ENCODE peak calls at places on chromosomes 13 and 19, in seven cellular contexts. V is T1000; T is progenitor cell of endocrine pancreas; K is RWPE1; U is activated gamma-delta T cell treated with anti-CD3 and anti-CD28 coated beads, Interleukin-2, amount 50 U/mL, for 16 hours; H is HEK293T; R is aorta. E is an unnamed sample.

GRCh38 chr19:48741222-48741999 is 1.0 kb upstream of the RASIP1 start:
- DNase-seq in V (no peak), T (no peak), K (peak), U (no peak), H (peak), R (no peak), E (no peak)

GRCh38 chr19:42402376-42403116 is 12.4 kb upstream of the CNFN start:
- DNase-seq in V (no peak), T (no peak), K (no peak), U (no peak), H (no peak), R (no peak), E (no peak)

GRCh38 chr19:43780706-43781525 is at the start of gene KCNN4:
- DNase-seq in V (peak), T (no peak), K (peak), U (peak), H (no peak), R (peak), E (peak)

GRCh38 chr19:11405846-11406643 is 13.1 kb downstream of the RGL3 start:
- DNase-seq in V (no peak), T (no peak), K (no peak), U (no peak), H (no peak), R (peak), E (no peak)

GRCh38 chr19:4229179-4229931 is at the start of gene EBI3:
- DNase-seq in V (peak), T (peak), K (no peak), U (peak), H (no peak), R (no peak), E (no peak)

GRCh38 chr19:49933643-49934042 is 4.3 kb upstream of the NUP62 start:
- DNase-seq in V (no peak), T (no peak), K (no peak), U (no peak), H (no peak), R (peak), E (no peak)

GRCh38 chr19:46287585-46287984 is 9.3 kb upstream of the HIF3A start:
- DNase-seq in V (no peak), T (no peak), K (no peak), U (no peak), H (no peak), R (no peak), E (no peak)

GRCh38 chr13:51935326-51936171 is 73.8 kb downstream of the CCDC70 start:
- DNase-seq in V (no peak), T (peak), K (peak), U (no peak), H (peak), R (no peak), E (no peak)

GRCh38 chr13:77319536-77319935 is 7.4 kb downstream of the MYCBP2 start:
- DNase-seq in V (no peak), T (no peak), K (no peak), U (no peak), H (no peak), R (no peak), E (no peak)

GRCh38 chr13:101493541-101493940 is 41.1 kb downstream of the ITGBL1 start:
- DNase-seq in V (no peak), T (no peak), K (no peak), U (no peak), H (no peak), R (no peak), E (no peak)

GRCh38 chr13:50387124-50387581 is 371.9 kb downstream of the KCNRG start:
- DNase-seq in V (no peak), T (no peak), K (no peak), U (no peak), H (peak), R (no peak), E (peak)

GRCh38 chr19:42121666-42122069 is 10.6 kb downstream of the POU2F2 start:
- DNase-seq in V (peak), T (no peak), K (peak), U (peak), H (no peak), R (no peak), E (peak)

GRCh38 chr13:111505175-111505777 is 184.8 kb downstream of the TEX29 start:
- DNase-seq in V (no peak), T (no peak), K (no peak), U (no peak), H (peak), R (no peak), E (no peak)

GRCh38 chr19:14381689-14382474 is 638 bp downstream of the ADGRE5 start:
- DNase-seq in V (peak), T (no peak), K (peak), U (peak), H (no peak), R (no peak), E (peak)

GRCh38 chr19:55179570-55180484 is at the start of gene SYT5:
- DNase-seq in V (no peak), T (peak), K (peak), U (peak), H (peak), R (no peak), E (peak)

GRCh38 chr13:22929391-22930126 is 251.2 kb upstream of the SGCG start:
- DNase-seq in V (no peak), T (no peak), K (no peak), U (no peak), H (no peak), R (no peak), E (no peak)

GRCh38 chr19:11759805-11760204 is 7.0 kb upstream of the ZNF441 start:
- DNase-seq in V (no peak), T (no peak), K (no peak), U (no peak), H (no peak), R (no peak), E (no peak)

GRCh38 chr19:1307320-1307719 is 21.6 kb downstream of the EFNA2 start:
- DNase-seq in V (no peak), T (no peak), K (no peak), U (no peak), H (no peak), R (no peak), E (no peak)

GRCh38 chr13:23959231-23959862 is 62.0 kb upstream of the C1QTNF9B start:
- DNase-seq in V (no peak), T (no peak), K (no peak), U (no peak), H (no peak), R (no peak), E (no peak)

GRCh38 chr13:20395061-20395916 is 130.4 kb downstream of the CRYL1 start:
- DNase-seq in V (no peak), T (no peak), K (no peak), U (no peak), H (no peak), R (no peak), E (no peak)

GRCh38 chr19:15551183-15552004 is 43.1 kb downstream of the CYP4F22 start:
- DNase-seq in V (no peak), T (no peak), K (peak), U (peak), H (peak), R (peak), E (peak)

GRCh38 chr19:2867025-2867991 is at the start of gene ZNF556:
- DNase-seq in V (peak), T (no peak), K (peak), U (no peak), H (peak), R (no peak), E (no peak)

GRCh38 chr19:17329061-17329767 is 5.4 kb downstream of the ANO8 start:
- DNase-seq in V (no peak), T (no peak), K (no peak), U (no peak), H (no peak), R (no peak), E (no peak)

E was measured in T follicular helper cell.